ENCODE peak calls at places on chromosomes 12 and 14, in seven cellular contexts. R is naive thymus-derived CD4-positive, alpha-beta T cell; U is Peyer's patch; D is IMR-90; V is CD4-positive, alpha-beta memory T cell; Q is sigmoid colon; H is ovary. L is an unnamed sample. For H3K4me1, the result is how much of the 10 kb centered on the place peaks cover.

GRCh38 chr12:51871126-51871525 is 16.8 kb upstream of the ANKRD33 start:
- DNase-seq in R (no peak), U (no peak), D (no peak), V (no peak), Q (no peak), H (no peak), L (no peak)

GRCh38 chr14:104360522-104360921 is 219.0 kb upstream of the C14orf180 start:
- DNase-seq in R (no peak), U (peak), D (no peak), V (no peak), Q (peak), H (peak), L (no peak)

GRCh38 chr12:130671556-130671955 is 44.5 kb downstream of the RIMBP2 start:
- DNase-seq in R (no peak), U (no peak), D (no peak), V (no peak), Q (no peak), H (no peak), L (no peak)

GRCh38 chr14:93759781-93760307 is 28.4 kb downstream of the PRIMA1 start:
- DNase-seq in R (no peak), U (no peak), D (no peak), V (no peak), Q (peak), H (peak), L (peak)

GRCh38 chr12:103742349-103742784 is 98.7 kb downstream of the NT5DC3 start:
- DNase-seq in R (no peak), U (peak), D (no peak), V (no peak), Q (no peak), H (no peak), L (no peak)

GRCh38 chr14:72894623-72895378 is 900 bp upstream of the DPF3 start:
- DNase-seq in R (peak), U (peak), D (no peak), V (peak), Q (no peak), H (no peak), L (no peak)

GRCh38 chr14:86654558-86655184 is 1124.7 kb downstream of the FLRT2 start:
- DNase-seq in R (peak), U (peak), D (peak), V (peak), Q (no peak), H (no peak), L (peak)

GRCh38 chr12:95083938-95084337 is 10.5 kb upstream of the NR2C1 start:
- DNase-seq in R (no peak), U (no peak), D (peak), V (no peak), Q (peak), H (no peak), L (peak)

GRCh38 chr14:100530270-100531072 is 56.7 kb downstream of the BEGAIN start:
- DNase-seq in R (no peak), U (no peak), D (no peak), V (no peak), Q (peak), H (peak), L (peak)

GRCh38 chr12:109121346-109121880 is 5.0 kb downstream of the ACACB start:
- DNase-seq in R (no peak), U (peak), D (no peak), V (no peak), Q (peak), H (no peak), L (no peak)

GRCh38 chr12:128819293-128820144 is 4.2 kb downstream of the SLC15A4 start:
- DNase-seq in R (no peak), U (no peak), D (no peak), V (no peak), Q (peak), H (no peak), L (no peak)

GRCh38 chr14:69559581-69560011 is 15.1 kb downstream of the CCDC177 start:
- DNase-seq in R (no peak), U (no peak), D (no peak), V (no peak), Q (no peak), H (no peak), L (no peak)

GRCh38 chr12:103745962-103746361 is 95.1 kb downstream of the NT5DC3 start:
- DNase-seq in R (no peak), U (no peak), D (no peak), V (no peak), Q (no peak), H (no peak), L (peak)

GRCh38 chr14:50830044-50830931 is 674 bp downstream of the NIN start:
- DNase-seq in R (peak), U (peak), D (peak), V (peak), Q (peak), H (peak), L (peak)

GRCh38 chr12:121781751-121782615 is 11.5 kb downstream of the RHOF start:
- DNase-seq in R (no peak), U (no peak), D (peak), V (no peak), Q (no peak), H (no peak), L (no peak)

GRCh38 chr12:95633049-95633545 is 81.8 kb upstream of the USP44 start:
- DNase-seq in R (no peak), U (peak), D (peak), V (no peak), Q (no peak), H (no peak), L (peak)

GRCh38 chr14:83217492-83217891 is 1683.8 kb upstream of the SEL1L start:
- DNase-seq in R (no peak), U (peak), D (peak), V (no peak), Q (no peak), H (no peak), L (no peak)

GRCh38 chr12:614727-615060 is 48.6 kb downstream of the NINJ2 start:
- DNase-seq in R (no peak), U (no peak), D (no peak), V (no peak), Q (no peak), H (no peak), L (no peak)

GRCh38 chr12:615620-616019 is 47.6 kb downstream of the NINJ2 start:
- DNase-seq in R (no peak), U (no peak), D (no peak), V (no peak), Q (no peak), H (no peak), L (no peak)

GRCh38 chr12:612886-613285 is 50.4 kb downstream of the NINJ2 start:
- DNase-seq in R (no peak), U (peak), D (no peak), V (no peak), Q (no peak), H (no peak), L (no peak)

GRCh38 chr12:612293-612692 is 51.0 kb downstream of the NINJ2 start:
- DNase-seq in R (no peak), U (peak), D (no peak), V (no peak), Q (no peak), H (no peak), L (no peak)

GRCh38 chr12:613996-614726 is 49.1 kb downstream of the NINJ2 start:
- DNase-seq in R (peak), U (peak), D (no peak), V (peak), Q (no peak), H (no peak), L (peak)
- H3K4me1 ChIP-seq in R (under half), U (under half), D (under half), V (under half), Q (under half), H (under half), L (under half)

GRCh38 chr12:31119531-31120211 is 46.0 kb downstream of the DDX11 start:
- DNase-seq in R (no peak), U (peak), D (no peak), V (no peak), Q (no peak), H (no peak), L (no peak)

GRCh38 chr12:31118831-31119530 is 45.3 kb downstream of the DDX11 start:
- DNase-seq in R (peak), U (peak), D (no peak), V (peak), Q (no peak), H (peak), L (peak)

GRCh38 chr12:31118347-31118830 is 44.7 kb downstream of the DDX11 start:
- DNase-seq in R (peak), U (peak), D (no peak), V (peak), Q (no peak), H (peak), L (peak)

GRCh38 chr12:31120392-31121008 is 46.8 kb downstream of the DDX11 start:
- DNase-seq in R (no peak), U (no peak), D (no peak), V (no peak), Q (no peak), H (no peak), L (no peak)

GRCh38 chr12:31117203-31118011 is 43.7 kb downstream of the DDX11 start:
- DNase-seq in R (peak), U (peak), D (peak), V (peak), Q (no peak), H (no peak), L (peak)
- H3K4me3 ChIP-seq in R (peak), U (peak), D (peak), V (peak), Q (peak), H (peak), L (peak)

GRCh38 chr12:10952645-10953044 is 13.6 kb upstream of the TAS2R14 start:
- DNase-seq in R (no peak), U (no peak), D (no peak), V (no peak), Q (no peak), H (no peak), L (no peak)
- H3K27ac ChIP-seq in R (no peak), U (no peak), D (no peak), V (no peak), Q (no peak), H (no peak), L (no peak)

GRCh38 chr14:61476105-61476736 is 154.8 kb downstream of the PRKCH start:
- DNase-seq in R (no peak), U (no peak), D (no peak), V (no peak), Q (no peak), H (no peak), L (no peak)
- H3K4me1 ChIP-seq in R (half or more), U (under half), D (under half), V (half or more), Q (under half), H (under half), L (under half)

GRCh38 chr12:105092336-105092735 is 8.1 kb upstream of the ALDH1L2 start:
- DNase-seq in R (no peak), U (no peak), D (no peak), V (no peak), Q (no peak), H (no peak), L (no peak)

GRCh38 chr12:105085537-105085936 is 1.3 kb upstream of the ALDH1L2 start:
- DNase-seq in R (no peak), U (no peak), D (no peak), V (no peak), Q (no peak), H (no peak), L (no peak)

GRCh38 chr12:105091495-105092206 is 7.4 kb upstream of the ALDH1L2 start:
- DNase-seq in R (no peak), U (no peak), D (no peak), V (no peak), Q (no peak), H (no peak), L (no peak)

GRCh38 chr12:105089817-105090216 is 5.6 kb upstream of the ALDH1L2 start:
- DNase-seq in R (no peak), U (no peak), D (no peak), V (no peak), Q (no peak), H (no peak), L (no peak)

DNA sequence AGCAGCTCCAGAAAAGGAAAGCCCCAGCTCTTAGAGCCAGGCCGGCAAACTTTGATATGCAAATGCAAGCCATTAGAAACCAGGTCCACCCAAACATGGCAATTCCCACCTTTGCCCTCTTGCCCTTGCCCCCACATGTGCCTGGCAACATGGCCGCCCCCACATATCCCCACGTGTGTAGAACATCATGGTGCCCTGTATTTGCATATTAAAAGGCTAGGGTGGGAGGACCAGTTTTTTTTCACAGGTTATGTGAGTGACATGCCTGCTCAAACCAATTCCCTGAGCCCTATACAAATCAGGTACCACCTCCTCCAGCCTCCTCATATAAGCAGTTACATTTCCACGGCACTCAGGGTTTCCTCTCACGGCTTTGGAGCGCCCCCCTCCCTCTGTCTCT is 6.1 kb upstream of the ALDH1L2 start:
- DNase-seq in R (no peak), U (no peak), D (no peak), V (no peak), Q (no peak), H (no peak), L (no peak)
- H3K4me3 ChIP-seq in R (no peak), U (no peak), D (no peak), V (no peak), Q (no peak), H (no peak), L (no peak)

L was measured in SJCRH30.